ENCODE peak calls at places on chromosomes 1 and 21, in ten cellular contexts. O is GM06990; G is CD8-positive, alpha-beta memory T cell; X is SK-N-SH; W is lung; A is mesenchymal stem cell; V is sigmoid colon; K is HCT116; N is gastrocnemius medialis; P is ovary. U is an unnamed sample.

GRCh38 chr1:50422675-50422945 is 633 bp downstream of the DMRTA2 start:
- DNase-seq in O (no peak), G (no peak), X (no peak), W (no peak), A (no peak), V (no peak), K (no peak), N (no peak), P (no peak), U (no peak)

GRCh38 chr1:183548136-183548535 is 42.1 kb downstream of the NCF2 start:
- DNase-seq in O (no peak), G (no peak), X (no peak), W (no peak), A (no peak), V (no peak), K (no peak), N (no peak), P (no peak), U (no peak)

GRCh38 chr1:94713472-94714141 is 106.5 kb upstream of the SLC44A3 start:
- DNase-seq in O (peak; percentile 23), G (no peak), X (peak; percentile 21), W (peak; percentile 80), A (peak; percentile 91), V (peak; percentile 98), K (peak; percentile 89), N (peak; percentile 83), P (peak; percentile 89), U (peak; percentile 91)

GRCh38 chr1:101044259-101044658 is 18.7 kb upstream of the DPH5 start:
- DNase-seq in O (no peak), G (no peak), X (no peak), W (no peak), A (no peak), V (no peak), K (no peak), N (no peak), P (no peak), U (no peak)

GRCh38 chr1:21532992-21533534 is 23.8 kb downstream of the ALPL start:
- DNase-seq in O (no peak), G (no peak), X (no peak), W (no peak), A (no peak), V (no peak), K (no peak), N (no peak), P (no peak), U (no peak)

GRCh38 chr1:104460880-104461279 is 711.2 kb downstream of the AMY1C start:
- DNase-seq in O (no peak), G (no peak), X (no peak), W (no peak), A (no peak), V (no peak), K (no peak), N (no peak), P (no peak), U (no peak)

GRCh38 chr1:40664167-40664537 is 1.3 kb downstream of the RIMS3 start:
- DNase-seq in O (no peak), G (no peak), X (peak; percentile 73), W (no peak), A (no peak), V (no peak), K (no peak), N (no peak), P (no peak), U (no peak)

GRCh38 chr1:119275145-119275929 is 93.2 kb upstream of the HAO2 start:
- DNase-seq in O (no peak), G (peak; percentile 3), X (peak; percentile 30), W (peak; percentile 40), A (peak; percentile 58), V (no peak), K (peak; percentile 39), N (no peak), P (peak; percentile 42), U (peak; percentile 65)

GRCh38 chr1:176617881-176618280 is 154.9 kb downstream of the PAPPA2 start:
- DNase-seq in O (no peak), G (no peak), X (no peak), W (no peak), A (no peak), V (no peak), K (no peak), N (no peak), P (no peak), U (no peak)

DNA sequence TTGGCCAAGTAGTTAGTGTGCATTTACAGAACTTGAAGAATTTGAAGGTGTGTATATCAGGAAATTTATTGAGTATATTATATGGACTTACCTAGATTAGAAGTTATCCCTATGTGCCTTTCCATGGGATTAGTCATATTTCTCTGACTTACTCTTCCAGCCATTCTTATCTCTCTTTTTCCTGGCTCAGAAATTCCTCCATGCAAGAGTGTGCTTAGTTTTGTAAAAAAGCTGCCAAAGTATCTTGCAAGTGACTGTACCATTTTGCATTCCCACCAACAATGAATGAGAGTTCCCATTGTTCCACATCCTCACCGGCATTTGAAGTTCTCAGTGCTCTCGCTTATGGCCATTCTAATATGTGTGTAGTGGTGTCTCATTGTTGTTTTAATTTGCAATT is 82.2 kb upstream of the GUCA2B start:
- DNase-seq in O (no peak), G (no peak), X (no peak), W (no peak), A (no peak), V (no peak), K (no peak), N (no peak), P (no peak), U (no peak)
- H3K27me3 ChIP-seq in O (no peaks in the 10 kb centered on the region), G (no peaks in the 10 kb centered on the region), X (peaks cover 23% of the 10 kb centered on the region), W (no peaks in the 10 kb centered on the region), A (no peaks in the 10 kb centered on the region), V (no peaks in the 10 kb centered on the region), K (no peaks in the 10 kb centered on the region), N (no peaks in the 10 kb centered on the region), P (no peaks in the 10 kb centered on the region), U (no peaks in the 10 kb centered on the region)

GRCh38 chr21:36678538-36678937 is 20.4 kb upstream of the SIM2 start:
- DNase-seq in O (no peak), G (no peak), X (no peak), W (no peak), A (no peak), V (no peak), K (no peak), N (no peak), P (no peak), U (no peak)

GRCh38 chr21:36676039-36676950 is 22.6 kb upstream of the SIM2 start:
- DNase-seq in O (no peak), G (no peak), X (no peak), W (no peak), A (no peak), V (no peak), K (no peak), N (no peak), P (no peak), U (no peak)

GRCh38 chr21:36686955-36687354 is 12.0 kb upstream of the SIM2 start:
- DNase-seq in O (no peak), G (no peak), X (no peak), W (no peak), A (no peak), V (no peak), K (no peak), N (no peak), P (no peak), U (no peak)

GRCh38 chr21:36684957-36685714 is 13.8 kb upstream of the SIM2 start:
- DNase-seq in O (no peak), G (no peak), X (no peak), W (no peak), A (no peak), V (no peak), K (no peak), N (no peak), P (no peak), U (no peak)

DNA sequence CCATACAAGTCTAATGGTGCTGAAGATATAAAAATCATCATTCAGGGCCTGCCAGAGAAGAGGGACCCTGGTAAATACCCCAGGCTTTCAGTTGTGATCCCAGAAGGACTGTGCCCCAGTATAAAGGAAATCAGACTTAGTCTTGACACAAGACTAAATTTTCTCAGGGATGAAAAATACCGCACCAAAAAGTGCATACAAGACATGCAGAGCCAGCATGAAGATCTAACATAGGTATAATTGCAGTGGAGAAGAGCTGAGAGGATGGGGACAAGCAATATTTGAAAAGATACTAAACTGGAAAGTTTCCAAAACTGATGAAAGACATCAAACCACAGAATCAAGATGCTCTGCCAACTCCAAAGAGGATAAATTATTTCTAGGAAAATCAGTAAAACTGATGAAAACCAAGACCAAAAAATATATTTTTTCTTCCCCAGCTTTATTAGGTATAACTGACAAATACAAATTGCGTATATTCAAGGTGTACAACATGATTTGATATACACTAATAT is 17.7 kb upstream of the SIM2 start:
- DNase-seq in O (no peak), G (no peak), X (no peak), W (no peak), A (no peak), V (no peak), K (no peak), N (no peak), P (no peak), U (no peak)
- H3K27me3 ChIP-seq in O (no peaks in the 10 kb centered on the region), G (peaks cover 11% of the 10 kb centered on the region), X (peaks cover 36% of the 10 kb centered on the region), W (peaks cover 4% of the 10 kb centered on the region), A (peaks cover 38% of the 10 kb centered on the region), V (peaks cover 61% of the 10 kb centered on the region), K (no peaks in the 10 kb centered on the region), N (no peaks in the 10 kb centered on the region), P (no peaks in the 10 kb centered on the region), U (no peaks in the 10 kb centered on the region)

GRCh38 chr1:33085332-33085731 is 4.4 kb downstream of the AZIN2 start:
- DNase-seq in O (no peak), G (no peak), X (no peak), W (no peak), A (no peak), V (no peak), K (no peak), N (no peak), P (no peak), U (no peak)

GRCh38 chr1:33088119-33088906 is 7.4 kb downstream of the AZIN2 start:
- DNase-seq in O (no peak), G (no peak), X (no peak), W (no peak), A (no peak), V (no peak), K (no peak), N (no peak), P (no peak), U (no peak)

GRCh38 chr1:33089457-33089856 is 8.5 kb downstream of the AZIN2 start:
- DNase-seq in O (no peak), G (no peak), X (no peak), W (no peak), A (no peak), V (no peak), K (no peak), N (peak; percentile 59), P (no peak), U (no peak)

GRCh38 chr1:33086384-33086850 is 5.5 kb downstream of the AZIN2 start:
- DNase-seq in O (peak; percentile 48), G (no peak), X (peak; percentile 80), W (peak; percentile 69), A (peak; percentile 84), V (peak; percentile 87), K (peak; percentile 62), N (peak; percentile 56), P (peak; percentile 78), U (peak; percentile 82)

GRCh38 chr1:33087677-33088076 is 6.7 kb downstream of the AZIN2 start:
- DNase-seq in O (no peak), G (no peak), X (no peak), W (no peak), A (no peak), V (no peak), K (no peak), N (no peak), P (no peak), U (no peak)
- H3K27me3 ChIP-seq in O (no peaks in the 10 kb centered on the region), G (no peaks in the 10 kb centered on the region), X (no peaks in the 10 kb centered on the region), W (no peaks in the 10 kb centered on the region), A (no peaks in the 10 kb centered on the region), V (no peaks in the 10 kb centered on the region), K (no peaks in the 10 kb centered on the region), N (no peaks in the 10 kb centered on the region), P (no peaks in the 10 kb centered on the region), U (no peaks in the 10 kb centered on the region)

GRCh38 chr1:5485968-5486665 is 506.1 kb downstream of the NPHP4 start:
- DNase-seq in O (no peak), G (no peak), X (no peak), W (no peak), A (no peak), V (no peak), K (no peak), N (no peak), P (no peak), U (no peak)
- H3K27me3 ChIP-seq in O (no peaks in the 10 kb centered on the region), G (no peaks in the 10 kb centered on the region), X (no peaks in the 10 kb centered on the region), W (no peaks in the 10 kb centered on the region), A (no peaks in the 10 kb centered on the region), V (peaks cover 42% of the 10 kb centered on the region), K (peaks cover 34% of the 10 kb centered on the region), N (no peaks in the 10 kb centered on the region), P (no peaks in the 10 kb centered on the region), U (no peaks in the 10 kb centered on the region)

U was measured in right atrium auricular region.